ENCODE peak calls at places on chromosomes 3 and 15, in six cellular contexts. Q is adrenal gland, R is endothelial cell of umbilical vein, L is HepG2, N is tibial nerve, J is IMR-90. K is an unnamed sample.

GRCh38 chr15:52438047-52438446 is 90.6 kb downstream of the MYO5A start:
- DNase-seq in Q (peak; percentile 30), R (peak; percentile 17), N (no peak), J (peak; percentile 7), L (peak; percentile 5), K (no peak)

GRCh38 chr3:107416886-107417285 is 39.6 kb downstream of the CCDC54 start:
- DNase-seq in R (no peak), L (no peak), Q (no peak), N (no peak), J (peak; percentile 31), K (no peak)

GRCh38 chr15:64640146-64640868 is 135.1 kb downstream of the RBPMS2 start:
- DNase-seq in R (no peak), J (no peak), N (no peak), Q (no peak), L (peak; percentile 35), K (no peak)

GRCh38 chr3:126672741-126673140 is 17.8 kb upstream of the TXNRD3 start:
- DNase-seq in L (no peak), J (no peak), N (no peak), R (no peak), Q (no peak), K (peak; percentile 44)

GRCh38 chr15:39313467-39313866 is 267.4 kb upstream of the THBS1 start:
- DNase-seq in N (no peak), R (no peak), Q (no peak), J (no peak), L (no peak), K (no peak)

GRCh38 chr15:90851114-90851513 is 17.3 kb upstream of the FURIN start:
- DNase-seq in R (no peak), J (peak; percentile 48), N (no peak), Q (no peak), L (no peak), K (no peak)

GRCh38 chr15:101105059-101105851 is 146.6 kb downstream of the CHSY1 start:
- DNase-seq in N (no peak), L (no peak), R (no peak), Q (no peak), J (peak; percentile 34), K (peak; percentile 7)

GRCh38 chr15:101568304-101568703 is 78.8 kb upstream of the PCSK6 start:
- DNase-seq in L (no peak), Q (no peak), R (peak; percentile 49), N (no peak), J (no peak), K (no peak)

GRCh38 chr3:150220791-150221190 is 187.3 kb upstream of the TSC22D2 start:
- DNase-seq in N (no peak), L (no peak), J (no peak), R (no peak), Q (no peak), K (no peak)

GRCh38 chr15:25795712-25796111 is 67.4 kb downstream of the ATP10A start:
- DNase-seq in R (no peak), L (no peak), J (no peak), Q (peak; percentile 7), N (no peak), K (no peak)

GRCh38 chr3:71916747-71917369 is 131.9 kb upstream of the PROK2 start:
- DNase-seq in R (no peak), N (no peak), J (peak; percentile 5), Q (peak; percentile 52), L (no peak), K (no peak)

GRCh38 chr15:52095597-52096262 is 16.8 kb downstream of the BCL2L10 start:
- DNase-seq in Q (no peak), N (no peak), R (peak; percentile 92), L (no peak), J (peak; percentile 93), K (no peak)

GRCh38 chr15:56286213-56286612 is 42.5 kb upstream of the RFX7 start:
- DNase-seq in L (no peak), Q (no peak), J (no peak), R (no peak), N (no peak), K (no peak)

GRCh38 chr3:192207661-192208060 is 519.7 kb downstream of the FGF12 start:
- DNase-seq in N (no peak), R (no peak), L (no peak), J (no peak), Q (no peak), K (no peak)

GRCh38 chr3:100992086-100993033 is 861 bp downstream of the ABI3BP start:
- DNase-seq in N (no peak), J (peak; percentile 55), L (no peak), Q (peak; percentile 25), R (peak; percentile 88), K (no peak)

GRCh38 chr15:54917312-54917711 is 279.4 kb downstream of the RSL24D1 start:
- DNase-seq in R (peak; percentile 1), N (no peak), L (no peak), Q (no peak), J (no peak), K (no peak)

GRCh38 chr3:50297896-50298725 is 1.1 kb downstream of the HYAL3 start:
- DNase-seq in Q (peak; percentile 40), L (no peak), R (no peak), J (no peak), N (no peak), K (peak; percentile 87)

GRCh38 chr3:171445805-171446204 is 14.4 kb downstream of the TNIK start:
- DNase-seq in J (no peak), R (no peak), Q (no peak), N (no peak), L (no peak), K (no peak)

GRCh38 chr3:138234401-138235179 is 47.5 kb downstream of the ARMC8 start:
- DNase-seq in J (peak; percentile 76), L (no peak), R (no peak), N (no peak), Q (no peak), K (no peak)

GRCh38 chr3:49422379-49423248 is at the start of gene AMT:
- DNase-seq in J (peak; percentile 30), Q (peak; percentile 70), L (peak; percentile 83), R (no peak), N (no peak), K (peak; percentile 83)

GRCh38 chr15:92383528-92384326 is 10.0 kb upstream of the ST8SIA2 start:
- DNase-seq in N (no peak), R (no peak), Q (no peak), L (peak; percentile 15), J (peak; percentile 3), K (no peak)

GRCh38 chr3:107757140-107757539 is 234.4 kb downstream of the BBX start:
- DNase-seq in J (no peak), N (no peak), L (no peak), R (no peak), Q (no peak), K (no peak)

GRCh38 chr3:22819209-22819608 is 383.9 kb upstream of the UBE2E2 start:
- DNase-seq in L (no peak), Q (no peak), J (no peak), R (no peak), N (no peak), K (no peak)

GRCh38 chr3:14358426-14359211 is 43.8 kb upstream of the SLC6A6 start:
- DNase-seq in R (no peak), Q (peak; percentile 33), N (peak; percentile 21), L (no peak), J (peak; percentile 75), K (no peak)

GRCh38 chr15:90021108-90021507 is 20.0 kb downstream of the ZNF710 start:
- DNase-seq in N (no peak), L (no peak), Q (no peak), J (no peak), R (no peak), K (no peak)

GRCh38 chr3:129942296-129942695 is 32.2 kb upstream of the TRH start:
- DNase-seq in Q (peak; percentile 65), J (peak; percentile 49), L (peak; percentile 58), N (peak; percentile 74), R (peak; percentile 75), K (peak; percentile 79)

GRCh38 chr15:34619151-34619550 is 35.7 kb upstream of the GOLGA8B start:
- DNase-seq in J (no peak), Q (no peak), R (no peak), L (no peak), N (no peak), K (no peak)

GRCh38 chr3:8970971-8971589 is 7.8 kb upstream of the RAD18 start:
- DNase-seq in J (peak; percentile 63), Q (peak; percentile 68), N (peak; percentile 85), L (peak; percentile 54), R (peak; percentile 60), K (peak; percentile 78)

GRCh38 chr15:58393196-58393790 is 38.5 kb upstream of the LIPC start:
- DNase-seq in L (no peak), J (peak; percentile 30), R (no peak), N (no peak), Q (no peak), K (no peak)

GRCh38 chr3:156997351-156997750 is 162.6 kb downstream of the CCNL1 start:
- DNase-seq in L (no peak), R (no peak), J (no peak), N (peak; percentile 11), Q (no peak), K (no peak)

GRCh38 chr3:128113817-128114794 is 9.5 kb downstream of the RUVBL1 start:
- DNase-seq in R (no peak), Q (peak; percentile 72), J (no peak), N (no peak), L (no peak), K (peak; percentile 79)

GRCh38 chr15:91559066-91559465 is 294.4 kb upstream of the SLCO3A1 start:
- DNase-seq in R (no peak), N (no peak), J (no peak), Q (no peak), L (peak; percentile 9), K (no peak)

GRCh38 chr3:134564991-134565390 is 79.1 kb downstream of the CEP63 start:
- DNase-seq in Q (no peak), N (no peak), R (no peak), J (no peak), L (no peak), K (no peak)

GRCh38 chr3:189631409-189631808 is 220 bp downstream of the TP63 start:
- DNase-seq in N (no peak), L (no peak), Q (no peak), R (no peak), J (no peak), K (no peak)
- H3K4me3 ChIP-seq in N (peak overlapping the region; percentile 10), L (no peak overlapping the region), Q (no peak overlapping the region), R (no peak overlapping the region), J (no peak overlapping the region), K (no peak overlapping the region)

GRCh38 chr15:40694706-40695468 is at the start of gene RAD51:
- DNase-seq in J (peak; percentile 93), L (peak; percentile 89), N (peak; percentile 88), Q (peak; percentile 92), R (peak; percentile 95), K (peak; percentile 98)
- TF ChIP-seq POLR2A in J (peak; percentile 80), L (peak; percentile 68), N (peak; percentile 66), Q (peak; percentile 16), R (peak; percentile 63), K (no peak)

GRCh38 chr3:168026764-168027163 is 69.0 kb downstream of the GOLIM4 start:
- DNase-seq in L (no peak), R (no peak), N (no peak), Q (no peak), J (no peak), K (no peak)
- H3K4me3 ChIP-seq in L (no peak overlapping the region), R (no peak overlapping the region), N (no peak overlapping the region), Q (no peak overlapping the region), J (no peak overlapping the region), K (no peak overlapping the region)

GRCh38 chr15:74614744-74615312 is 808 bp upstream of the CLK3 start:
- DNase-seq in L (no peak), R (no peak), Q (peak; percentile 75), J (peak; percentile 62), N (peak; percentile 69), K (peak; percentile 97)
- TF ChIP-seq POLR2A in L (no peak), R (no peak), Q (peak; percentile 32), J (no peak), N (peak; percentile 20), K (no peak)

K was measured in spleen.